ENCODE peak calls at places on chromosome 13, in four cellular contexts. N is heart left ventricle, C is gastrocnemius medialis, S is hepatocyte. W is an unnamed sample.

GRCh38 chr13:103022328-103022727 is 43.9 kb downstream of the SLC10A2 start:
- DNase-seq in N (no peak), C (no peak), S (no peak), W (no peak)

GRCh38 chr13:52846567-52847321 is 1.7 kb downstream of the PCDH8 start:
- DNase-seq in N (peak; percentile 67), C (no peak), S (peak; percentile 84), W (peak; percentile 72)

GRCh38 chr13:80338781-80339577 is 1.9 kb downstream of the SPRY2 start:
- DNase-seq in N (peak; percentile 80), C (peak; percentile 65), S (peak; percentile 90), W (peak; percentile 78)

GRCh38 chr13:113456116-113456702 is 2.9 kb upstream of the ADPRHL1 start:
- DNase-seq in N (no peak), C (no peak), S (no peak), W (no peak)

GRCh38 chr13:29733069-29733700 is 117.2 kb downstream of the UBL3 start:
- DNase-seq in N (no peak), C (no peak), S (peak; percentile 52), W (no peak)

GRCh38 chr13:44116562-44117315 is 237.0 kb downstream of the LACC1 start:
- DNase-seq in N (peak; percentile 73), C (no peak), S (no peak), W (no peak)

GRCh38 chr13:106291006-106291405 is 244.5 kb downstream of the EFNB2 start:
- DNase-seq in N (no peak), C (no peak), S (no peak), W (no peak)

GRCh38 chr13:63455938-63456337 is 2040.3 kb upstream of the PCDH20 start:
- DNase-seq in N (no peak), C (no peak), S (peak; percentile 9), W (no peak)

GRCh38 chr13:110126391-110126961 is 180.5 kb downstream of the COL4A1 start:
- DNase-seq in N (peak; percentile 88), C (peak; percentile 47), S (peak; percentile 78), W (no peak)

GRCh38 chr13:50989476-50989875 is 79.9 kb downstream of the RNASEH2B start:
- DNase-seq in N (no peak), C (no peak), S (peak; percentile 57), W (no peak)

GRCh38 chr13:110782185-110782584 is 68.7 kb downstream of the ING1 start:
- DNase-seq in N (no peak), C (no peak), S (no peak), W (no peak)

GRCh38 chr13:35479223-35479536 is 2.7 kb upstream of the MAB21L1 start:
- DNase-seq in N (no peak), C (no peak), S (no peak), W (no peak)

GRCh38 chr13:87884874-87885273 is 213.7 kb downstream of the SLITRK5 start:
- DNase-seq in N (no peak), C (no peak), S (peak; percentile 62), W (no peak)

GRCh38 chr13:28626266-28626665 is 32.7 kb upstream of the POMP start:
- DNase-seq in N (no peak), C (no peak), S (no peak), W (no peak)

GRCh38 chr13:110284809-110285519 is 22.0 kb downstream of the COL4A1 start:
- DNase-seq in N (no peak), C (no peak), S (no peak), W (peak; percentile 1)

GRCh38 chr13:37047846-37048245 is 11.6 kb downstream of the SUPT20H start:
- DNase-seq in N (no peak), C (no peak), S (no peak), W (no peak)

GRCh38 chr13:45704211-45704739 is 2.2 kb downstream of the CBY2 start:
- DNase-seq in N (no peak), C (no peak), S (no peak), W (no peak)

GRCh38 chr13:45702869-45703391 is 810 bp downstream of the CBY2 start:
- DNase-seq in N (no peak), C (no peak), S (no peak), W (no peak)

GRCh38 chr13:45702088-45702487 is at the start of gene CBY2:
- DNase-seq in N (no peak), C (no peak), S (no peak), W (no peak)

GRCh38 chr13:45705145-45705695 is 3.1 kb downstream of the CBY2 start:
- DNase-seq in N (no peak), C (no peak), S (no peak), W (no peak)

GRCh38 chr13:45700971-45701900 is 884 bp upstream of the CBY2 start:
- DNase-seq in N (no peak), C (no peak), S (no peak), W (no peak)
- H3K27me3 ChIP-seq in N (no peaks in the 10 kb centered on the region), C (no peaks in the 10 kb centered on the region), S (no peaks in the 10 kb centered on the region), W (no peaks in the 10 kb centered on the region)

GRCh38 chr13:27354379-27354778 is 70.0 kb upstream of the GTF3A start:
- DNase-seq in N (no peak), C (no peak), S (no peak), W (no peak)
- H3K27me3 ChIP-seq in N (no peaks in the 10 kb centered on the region), C (no peaks in the 10 kb centered on the region), S (no peaks in the 10 kb centered on the region), W (no peaks in the 10 kb centered on the region)

DNA sequence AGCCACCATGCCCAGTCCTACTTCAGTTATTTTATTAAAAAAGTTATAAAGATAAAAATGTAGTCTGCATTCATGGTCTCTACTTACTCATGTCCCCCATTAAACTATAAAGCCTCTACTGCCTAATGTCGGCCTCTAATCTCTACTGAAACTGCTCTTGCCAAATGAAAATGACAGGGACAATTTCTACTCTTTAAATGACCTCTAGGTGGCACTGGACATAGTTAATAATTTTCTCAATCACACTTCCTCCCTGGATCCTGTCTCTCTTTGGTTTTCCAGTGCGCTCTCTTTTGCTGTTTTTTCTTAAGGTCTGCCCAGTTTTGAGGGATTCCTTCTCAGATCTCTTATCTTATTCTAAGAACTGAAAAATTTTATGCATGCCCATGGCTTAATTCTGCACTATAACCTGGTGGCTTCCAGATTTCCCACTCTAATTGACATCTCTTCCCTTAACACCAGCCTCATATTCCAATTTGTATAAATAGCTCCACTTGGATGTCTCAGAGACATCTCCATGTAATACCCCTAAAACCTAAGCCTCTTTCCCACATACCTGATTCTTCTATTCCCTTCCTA is 54.3 kb downstream of the MTMR6 start:
- DNase-seq in N (no peak), C (no peak), S (peak; percentile 56), W (no peak)
- H3K27me3 ChIP-seq in N (no peaks in the 10 kb centered on the region), C (no peaks in the 10 kb centered on the region), S (peaks cover 7% of the 10 kb centered on the region), W (no peaks in the 10 kb centered on the region)

GRCh38 chr13:21812192-21812626 is 141.3 kb downstream of the FGF9 start:
- DNase-seq in N (no peak), C (no peak), S (peak; percentile 30), W (peak; percentile 28)

GRCh38 chr13:21817878-21818277 is 147.0 kb downstream of the FGF9 start:
- DNase-seq in N (no peak), C (no peak), S (no peak), W (no peak)

GRCh38 chr13:21813110-21813509 is 142.2 kb downstream of the FGF9 start:
- DNase-seq in N (no peak), C (no peak), S (no peak), W (no peak)

GRCh38 chr13:21813844-21814243 is 143.0 kb downstream of the FGF9 start:
- DNase-seq in N (no peak), C (no peak), S (no peak), W (no peak)
- H3K27me3 ChIP-seq in N (no peaks in the 10 kb centered on the region), C (no peaks in the 10 kb centered on the region), S (no peaks in the 10 kb centered on the region), W (no peaks in the 10 kb centered on the region)

W was measured in body of pancreas.